ENCODE peak calls at places on chromosomes 1 and 21, in seven cellular contexts. S is activated CD4-positive, alpha-beta T cell treated with anti-CD3 and anti-CD28 coated beads, Interleukin-2, amount 50 U/mL, for 24 hours; K is NCI-H1436; Z is CD4-positive, alpha-beta T cell; M is activated CD4-positive, CD25-positive, alpha-beta regulatory T cell; U is heart left ventricle; P is progenitor cell of endocrine pancreas. R is an unnamed sample.

GRCh38 chr1:164558461-164559341 is at the start of gene PBX1:
- DNase-seq in S (peak), K (peak), U (peak), P (peak), M (no peak), Z (peak), R (peak)

GRCh38 chr1:116766616-116767469 is 12.6 kb downstream of the CD2 start:
- DNase-seq in S (no peak), U (no peak), Z (no peak), P (no peak), M (no peak), K (no peak), R (no peak)

GRCh38 chr1:83034846-83035245 is 964.1 kb downstream of the TTLL7 start:
- DNase-seq in U (no peak), Z (no peak), K (no peak), P (no peak), M (no peak), S (no peak), R (no peak)

GRCh38 chr1:30381671-30382365 is 341.6 kb downstream of the MATN1 start:
- DNase-seq in S (no peak), U (no peak), K (no peak), M (no peak), P (no peak), Z (no peak), R (no peak)

GRCh38 chr1:22729921-22730320 is 19.3 kb downstream of the EPHB2 start:
- DNase-seq in Z (no peak), K (no peak), M (no peak), P (no peak), U (no peak), S (no peak), R (no peak)

GRCh38 chr1:68011786-68012375 is 38.5 kb downstream of the DIRAS3 start:
- DNase-seq in K (no peak), U (no peak), P (no peak), S (no peak), Z (no peak), M (no peak), R (no peak)

GRCh38 chr21:38376235-38376634 is 119.4 kb downstream of the KCNJ15 start:
- DNase-seq in S (no peak), P (no peak), U (peak), K (no peak), M (no peak), Z (no peak), R (no peak)

GRCh38 chr1:223504741-223505140 is 111.5 kb downstream of the CCDC185 start:
- DNase-seq in U (no peak), S (no peak), P (no peak), M (no peak), K (peak), Z (no peak), R (peak)

GRCh38 chr21:37700641-37701202 is 215.5 kb downstream of the KCNJ6 start:
- DNase-seq in S (no peak), Z (no peak), K (peak), U (no peak), M (no peak), P (no peak), R (peak)

GRCh38 chr1:32701951-32702598 is 495 bp downstream of the SYNC start:
- DNase-seq in S (no peak), Z (no peak), P (no peak), U (peak), K (no peak), M (no peak), R (peak)

GRCh38 chr1:224668991-224669390 is 52.9 kb downstream of the CNIH3 start:
- DNase-seq in Z (no peak), U (no peak), S (no peak), K (no peak), P (no peak), M (no peak), R (peak)

GRCh38 chr1:216464489-216464888 is 41.2 kb upstream of the USH2A start:
- DNase-seq in K (no peak), U (no peak), S (no peak), M (no peak), P (no peak), Z (no peak), R (no peak)

GRCh38 chr1:111471012-111471411 is 2.8 kb upstream of the C1orf162 start:
- DNase-seq in Z (peak), P (no peak), S (no peak), M (peak), U (peak), K (no peak), R (no peak)

GRCh38 chr1:152179566-152179965 is 20.5 kb upstream of the RPTN start:
- DNase-seq in S (no peak), Z (no peak), P (no peak), U (no peak), M (no peak), K (no peak), R (no peak)

GRCh38 chr1:219236933-219237610 is 63.4 kb downstream of the LYPLAL1 start:
- DNase-seq in S (no peak), U (no peak), K (no peak), P (no peak), Z (no peak), M (no peak), R (no peak)

GRCh38 chr1:69919129-69919921 is 286.1 kb downstream of the LRRC40 start:
- DNase-seq in Z (no peak), P (no peak), M (no peak), U (no peak), S (no peak), K (no peak), R (no peak)

GRCh38 chr1:205998457-205999241 is 4.5 kb downstream of the RAB7B start:
- DNase-seq in M (no peak), K (peak), P (no peak), U (no peak), S (no peak), Z (no peak), R (no peak)

GRCh38 chr1:202133016-202133415 is 10.3 kb downstream of the GPR37L1 start:
- DNase-seq in P (no peak), M (no peak), S (no peak), U (peak), Z (no peak), K (no peak), R (no peak)

GRCh38 chr1:150256549-150257341 is 829 bp upstream of the CA14 start:
- DNase-seq in K (no peak), M (no peak), U (no peak), P (no peak), Z (no peak), S (no peak), R (no peak)

GRCh38 chr1:168786476-168787330 is 57.7 kb upstream of the DPT start:
- DNase-seq in M (no peak), Z (no peak), K (peak), U (no peak), P (no peak), S (no peak), R (no peak)

GRCh38 chr1:16076003-16076870 is 2.8 kb upstream of the FAM131C start:
- DNase-seq in U (peak), M (no peak), Z (no peak), P (no peak), K (no peak), S (no peak), R (no peak)

GRCh38 chr1:54488065-54488750 is 59.8 kb upstream of the ACOT11 start:
- DNase-seq in K (peak), M (peak), U (peak), Z (peak), P (peak), S (peak), R (peak)

GRCh38 chr1:153190373-153190772 is 12.9 kb upstream of the LELP1 start:
- DNase-seq in K (no peak), M (no peak), P (no peak), Z (no peak), S (no peak), U (no peak), R (no peak)

GRCh38 chr1:204599098-204599497 is 82.9 kb downstream of the MDM4 start:
- DNase-seq in M (no peak), P (no peak), K (no peak), Z (no peak), S (no peak), U (no peak), R (no peak)

GRCh38 chr1:43796111-43796581 is 88.8 kb downstream of the ST3GAL3 start:
- DNase-seq in S (no peak), Z (no peak), U (no peak), P (no peak), K (no peak), M (no peak), R (no peak)

GRCh38 chr1:58925247-58925646 is 141.4 kb upstream of the JUN start:
- DNase-seq in S (no peak), Z (no peak), M (no peak), U (no peak), P (no peak), K (no peak), R (no peak)

GRCh38 chr1:88802950-88803349 is 88.4 kb downstream of the GTF2B start:
- DNase-seq in K (no peak), P (no peak), S (no peak), Z (no peak), U (no peak), M (no peak), R (no peak)

GRCh38 chr1:212260557-212261342 is 24.5 kb upstream of the PPP2R5A start:
- DNase-seq in S (no peak), Z (no peak), P (no peak), K (no peak), U (no peak), M (no peak), R (no peak)

GRCh38 chr1:226310123-226310540 is 1.2 kb upstream of the LIN9 start:
- DNase-seq in M (no peak), S (no peak), P (no peak), Z (no peak), U (no peak), K (no peak), R (no peak)

GRCh38 chr21:46156678-46157077 is 1.3 kb upstream of the FTCD start:
- DNase-seq in Z (no peak), U (peak), P (no peak), K (no peak), M (no peak), S (no peak), R (no peak)